ENCODE peak calls at places on chromosome 3, in six cellular contexts. One of them, this sample, is unnamed.

GRCh38 chr3:37571269-37571668 is 290.4 kb upstream of the CTDSPL start:
- DNase-seq in cardiac muscle cell: peak; percentile 37
- DNase-seq in lung: no peak
- DNase-seq in hepatocyte: no peak
- DNase-seq in WERI-Rb-1: peak; percentile 18
- DNase-seq in tibial artery: no peak
- DNase-seq in this sample: no peak

GRCh38 chr3:151183253-151183652 is 19.8 kb downstream of the GPR171 start:
- DNase-seq in cardiac muscle cell: no peak
- DNase-seq in lung: no peak
- DNase-seq in hepatocyte: no peak
- DNase-seq in WERI-Rb-1: peak; percentile 21
- DNase-seq in tibial artery: no peak
- DNase-seq in this sample: peak; percentile 36

GRCh38 chr3:152707314-152707713 is 127.6 kb upstream of the P2RY1 start:
- DNase-seq in cardiac muscle cell: peak; percentile 31
- DNase-seq in lung: no peak
- DNase-seq in hepatocyte: no peak
- DNase-seq in WERI-Rb-1: no peak
- DNase-seq in tibial artery: no peak
- DNase-seq in this sample: peak; percentile 19

GRCh38 chr3:8458235-8458634 is 43.4 kb upstream of the LMCD1 start:
- DNase-seq in cardiac muscle cell: no peak
- DNase-seq in lung: no peak
- DNase-seq in hepatocyte: no peak
- DNase-seq in WERI-Rb-1: no peak
- DNase-seq in tibial artery: no peak
- DNase-seq in this sample: no peak

GRCh38 chr3:160287666-160288065 is 62.4 kb downstream of the C3orf80 start:
- DNase-seq in cardiac muscle cell: peak; percentile 58
- DNase-seq in lung: no peak
- DNase-seq in hepatocyte: no peak
- DNase-seq in WERI-Rb-1: no peak
- DNase-seq in tibial artery: no peak
- DNase-seq in this sample: no peak

GRCh38 chr3:187629711-187630110 is 40.5 kb downstream of the SST start:
- DNase-seq in cardiac muscle cell: peak; percentile 5
- DNase-seq in lung: no peak
- DNase-seq in hepatocyte: no peak
- DNase-seq in WERI-Rb-1: no peak
- DNase-seq in tibial artery: no peak
- DNase-seq in this sample: no peak

GRCh38 chr3:170418422-170419300 is at the start of gene CLDN11:
- DNase-seq in cardiac muscle cell: peak; percentile 74
- DNase-seq in lung: peak; percentile 27
- DNase-seq in hepatocyte: peak; percentile 53
- DNase-seq in WERI-Rb-1: peak; percentile 65
- DNase-seq in tibial artery: no peak
- DNase-seq in this sample: no peak

GRCh38 chr3:96931491-96931890 is 117.1 kb downstream of the EPHA6 start:
- DNase-seq in cardiac muscle cell: no peak
- DNase-seq in lung: no peak
- DNase-seq in hepatocyte: peak; percentile 12
- DNase-seq in WERI-Rb-1: no peak
- DNase-seq in tibial artery: no peak
- DNase-seq in this sample: no peak

GRCh38 chr3:184539801-184540440 is 21.7 kb upstream of the EPHB3 start:
- DNase-seq in cardiac muscle cell: no peak
- DNase-seq in lung: peak; percentile 23
- DNase-seq in hepatocyte: no peak
- DNase-seq in WERI-Rb-1: no peak
- DNase-seq in tibial artery: no peak
- DNase-seq in this sample: no peak

GRCh38 chr3:100681496-100681895 is 27.8 kb upstream of the TFG start:
- DNase-seq in cardiac muscle cell: no peak
- DNase-seq in lung: no peak
- DNase-seq in hepatocyte: no peak
- DNase-seq in WERI-Rb-1: no peak
- DNase-seq in tibial artery: no peak
- DNase-seq in this sample: peak; percentile 79

GRCh38 chr3:23435318-23435717 is 232.2 kb downstream of the UBE2E2 start:
- DNase-seq in cardiac muscle cell: no peak
- DNase-seq in lung: no peak
- DNase-seq in hepatocyte: peak; percentile 4
- DNase-seq in WERI-Rb-1: no peak
- DNase-seq in tibial artery: no peak
- DNase-seq in this sample: no peak

GRCh38 chr3:42807929-42808328 is 1.3 kb upstream of the ACKR2 start:
- DNase-seq in cardiac muscle cell: no peak
- DNase-seq in lung: no peak
- DNase-seq in hepatocyte: no peak
- DNase-seq in WERI-Rb-1: no peak
- DNase-seq in tibial artery: no peak
- DNase-seq in this sample: no peak

GRCh38 chr3:129690406-129690805 is 83.9 kb upstream of the PLXND1 start:
- DNase-seq in cardiac muscle cell: peak; percentile 71
- DNase-seq in lung: peak; percentile 52
- DNase-seq in hepatocyte: peak; percentile 49
- DNase-seq in WERI-Rb-1: peak; percentile 68
- DNase-seq in tibial artery: no peak
- DNase-seq in this sample: peak; percentile 84

GRCh38 chr3:21914451-21914850 is 163.4 kb upstream of the ZNF385D start:
- DNase-seq in cardiac muscle cell: peak; percentile 16
- DNase-seq in lung: no peak
- DNase-seq in hepatocyte: no peak
- DNase-seq in WERI-Rb-1: no peak
- DNase-seq in tibial artery: no peak
- DNase-seq in this sample: no peak

GRCh38 chr3:12891985-12892839 is 50.8 kb upstream of the RPL32 start:
- DNase-seq in cardiac muscle cell: peak; percentile 76
- DNase-seq in lung: peak; percentile 39
- DNase-seq in hepatocyte: peak; percentile 81
- DNase-seq in WERI-Rb-1: peak; percentile 42
- DNase-seq in tibial artery: no peak
- DNase-seq in this sample: peak; percentile 65

GRCh38 chr3:32614956-32615355 is 44.3 kb upstream of the DYNC1LI1 start:
- DNase-seq in cardiac muscle cell: peak; percentile 60
- DNase-seq in lung: no peak
- DNase-seq in hepatocyte: no peak
- DNase-seq in WERI-Rb-1: no peak
- DNase-seq in tibial artery: no peak
- DNase-seq in this sample: no peak

GRCh38 chr3:108414007-108414406 is 96.4 kb downstream of the MYH15 start:
- DNase-seq in cardiac muscle cell: no peak
- DNase-seq in lung: no peak
- DNase-seq in hepatocyte: no peak
- DNase-seq in WERI-Rb-1: no peak
- DNase-seq in tibial artery: no peak
- DNase-seq in this sample: no peak

GRCh38 chr3:136567599-136568188 is 184.5 kb downstream of the STAG1 start:
- DNase-seq in cardiac muscle cell: no peak
- DNase-seq in lung: no peak
- DNase-seq in hepatocyte: no peak
- DNase-seq in WERI-Rb-1: no peak
- DNase-seq in tibial artery: no peak
- DNase-seq in this sample: peak; percentile 5

GRCh38 chr3:66501483-66502266 is 853 bp upstream of the LRIG1 start:
- DNase-seq in cardiac muscle cell: no peak
- DNase-seq in lung: no peak
- DNase-seq in hepatocyte: no peak
- DNase-seq in WERI-Rb-1: no peak
- DNase-seq in tibial artery: no peak
- DNase-seq in this sample: no peak
- H3K4me3 ChIP-seq in cardiac muscle cell: peak overlapping the region; percentile 27
- H3K4me3 ChIP-seq in lung: peak overlapping the region; percentile 28
- H3K4me3 ChIP-seq in hepatocyte: peak overlapping the region; percentile 11
- H3K4me3 ChIP-seq in WERI-Rb-1: peak overlapping the region; percentile 54
- H3K4me3 ChIP-seq in tibial artery: peak overlapping the region; percentile 96
- H3K4me3 ChIP-seq in this sample: peak overlapping the region; percentile 97

GRCh38 chr3:123564056-123564455 is 20.8 kb downstream of the HACD2 start:
- DNase-seq in cardiac muscle cell: no peak
- DNase-seq in lung: no peak
- DNase-seq in hepatocyte: no peak
- DNase-seq in WERI-Rb-1: no peak
- DNase-seq in tibial artery: no peak
- DNase-seq in this sample: no peak

GRCh38 chr3:123562547-123562946 is 22.3 kb downstream of the HACD2 start:
- DNase-seq in cardiac muscle cell: no peak
- DNase-seq in lung: no peak
- DNase-seq in hepatocyte: no peak
- DNase-seq in WERI-Rb-1: no peak
- DNase-seq in tibial artery: no peak
- DNase-seq in this sample: no peak

GRCh38 chr3:123561188-123561587 is 23.7 kb downstream of the HACD2 start:
- DNase-seq in cardiac muscle cell: no peak
- DNase-seq in lung: no peak
- DNase-seq in hepatocyte: no peak
- DNase-seq in WERI-Rb-1: no peak
- DNase-seq in tibial artery: no peak
- DNase-seq in this sample: no peak

DNA sequence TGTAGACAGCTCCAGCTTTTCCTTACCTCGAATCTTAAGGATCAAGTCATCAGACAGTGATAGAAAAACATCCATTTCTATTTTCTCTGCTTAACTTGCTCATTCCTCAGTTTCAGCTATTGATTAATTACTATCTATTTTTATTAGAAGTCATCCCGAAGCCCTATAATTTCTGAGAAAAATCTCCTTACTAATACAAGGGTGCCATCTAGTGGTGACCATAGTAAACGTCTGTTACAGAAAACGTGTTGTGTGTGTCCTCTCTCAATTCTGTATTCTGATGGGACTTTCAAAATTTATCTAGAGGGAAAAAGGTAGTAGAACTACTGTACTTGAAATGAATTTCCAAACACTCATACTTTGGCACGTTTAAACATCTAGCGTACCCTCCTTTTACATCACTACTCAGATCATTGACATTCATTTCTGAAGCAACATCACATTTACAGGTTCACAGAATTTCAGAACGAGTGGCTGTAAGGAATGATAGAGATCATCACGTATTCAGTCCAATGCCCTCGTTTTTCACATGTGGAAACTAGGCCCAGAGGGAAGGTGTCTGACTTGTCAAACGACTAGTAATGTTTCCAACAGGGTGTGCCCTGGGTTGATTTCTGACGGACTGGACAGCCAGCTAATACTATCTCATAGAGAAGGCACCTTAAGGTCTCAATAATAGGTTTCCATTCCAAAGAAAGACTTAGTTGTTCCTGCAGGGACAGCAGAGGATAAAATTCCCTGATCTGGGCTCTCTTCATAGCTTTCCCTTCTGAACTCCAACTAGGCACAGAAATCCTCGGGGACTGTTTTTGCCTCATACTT is 25.6 kb downstream of the HACD2 start:
- DNase-seq in cardiac muscle cell: peak; percentile 68
- DNase-seq in lung: no peak
- DNase-seq in hepatocyte: peak; percentile 82
- DNase-seq in WERI-Rb-1: peak; percentile 12
- DNase-seq in tibial artery: no peak
- DNase-seq in this sample: peak; percentile 55
- H3K27ac ChIP-seq in cardiac muscle cell: no peak overlapping the region
- H3K27ac ChIP-seq in lung: no peak overlapping the region
- H3K27ac ChIP-seq in hepatocyte: no peak overlapping the region
- H3K27ac ChIP-seq in WERI-Rb-1: no peak overlapping the region
- H3K27ac ChIP-seq in tibial artery: no peak overlapping the region
- H3K27ac ChIP-seq in this sample: no peak overlapping the region

DNA sequence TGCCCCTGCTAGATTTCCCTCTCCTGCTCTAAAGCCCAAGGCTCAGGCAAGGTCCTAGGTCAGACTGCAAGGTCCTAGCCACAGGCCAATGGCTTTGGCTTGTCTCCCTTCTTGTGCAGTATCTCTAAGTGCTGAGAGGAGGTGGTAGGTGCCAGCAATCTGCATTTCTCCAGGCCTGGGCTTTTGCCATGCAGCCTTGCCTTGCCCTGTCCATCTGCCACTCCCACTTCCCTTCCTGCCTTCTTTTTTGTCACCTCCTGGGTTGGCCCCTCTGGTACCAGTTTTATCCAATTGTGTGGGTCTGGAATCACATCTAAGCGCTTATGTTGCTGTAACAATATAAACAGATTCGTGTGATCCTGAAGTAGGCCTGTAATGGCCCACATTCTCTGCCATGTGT is 109.9 kb downstream of the MYRIP start:
- DNase-seq in cardiac muscle cell: no peak
- DNase-seq in lung: no peak
- DNase-seq in hepatocyte: no peak
- DNase-seq in WERI-Rb-1: no peak
- DNase-seq in tibial artery: no peak
- DNase-seq in this sample: no peak
- H3K9me3 ChIP-seq in cardiac muscle cell: no peaks in the 10 kb centered on the region
- H3K9me3 ChIP-seq in lung: no peaks in the 10 kb centered on the region
- H3K9me3 ChIP-seq in hepatocyte: no peaks in the 10 kb centered on the region
- H3K9me3 ChIP-seq in WERI-Rb-1: no peaks in the 10 kb centered on the region
- H3K9me3 ChIP-seq in tibial artery: no peaks in the 10 kb centered on the region
- H3K9me3 ChIP-seq in this sample: no peaks in the 10 kb centered on the region

GRCh38 chr3:126390201-126390600 is 4.5 kb upstream of the CFAP100 start:
- DNase-seq in cardiac muscle cell: no peak
- DNase-seq in lung: no peak
- DNase-seq in hepatocyte: no peak
- DNase-seq in WERI-Rb-1: no peak
- DNase-seq in tibial artery: peak; percentile 60
- DNase-seq in this sample: no peak

GRCh38 chr3:126390751-126391150 is 4.0 kb upstream of the CFAP100 start:
- DNase-seq in cardiac muscle cell: no peak
- DNase-seq in lung: no peak
- DNase-seq in hepatocyte: no peak
- DNase-seq in WERI-Rb-1: no peak
- DNase-seq in tibial artery: peak; percentile 58
- DNase-seq in this sample: no peak

GRCh38 chr3:126391631-126392030 is 3.1 kb upstream of the CFAP100 start:
- DNase-seq in cardiac muscle cell: no peak
- DNase-seq in lung: no peak
- DNase-seq in hepatocyte: no peak
- DNase-seq in WERI-Rb-1: no peak
- DNase-seq in tibial artery: peak; percentile 35
- DNase-seq in this sample: no peak

GRCh38 chr3:126389792-126390142 is 4.9 kb upstream of the CFAP100 start:
- DNase-seq in cardiac muscle cell: no peak
- DNase-seq in lung: no peak
- DNase-seq in hepatocyte: no peak
- DNase-seq in WERI-Rb-1: no peak
- DNase-seq in tibial artery: no peak
- DNase-seq in this sample: no peak

DNA sequence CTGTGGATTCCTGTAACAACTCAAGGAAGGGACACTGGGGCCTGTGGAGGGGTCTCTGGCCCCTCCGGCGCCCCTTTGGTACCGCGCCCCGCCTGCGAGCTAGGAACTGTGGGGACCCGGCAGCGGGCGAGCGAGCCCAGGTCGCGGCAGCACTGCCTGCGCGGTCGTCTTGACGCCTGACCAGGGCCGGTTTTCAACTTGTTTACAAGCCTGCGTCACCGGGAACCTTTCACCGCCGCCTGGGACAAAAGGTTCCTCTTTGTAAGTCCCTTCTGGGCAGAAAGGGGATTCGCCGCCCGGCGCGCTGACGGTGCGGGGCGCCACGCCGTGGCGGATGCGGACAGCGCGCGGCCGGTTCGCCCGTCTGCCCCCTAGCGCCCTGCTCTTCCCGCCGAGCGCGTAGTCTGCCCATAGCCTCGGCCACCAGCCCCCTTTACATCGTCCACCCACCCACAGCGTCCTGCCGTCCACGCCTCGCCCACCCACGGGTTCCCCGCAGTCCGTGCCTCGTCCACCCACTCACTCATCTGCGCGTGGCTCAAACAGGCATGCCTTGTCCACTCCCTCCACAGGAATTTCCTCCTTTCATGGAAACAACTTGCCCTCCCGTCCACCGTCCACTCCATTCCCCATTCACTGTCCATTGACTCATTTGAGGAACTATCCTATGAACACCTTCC is 5.5 kb upstream of the CFAP100 start:
- DNase-seq in cardiac muscle cell: peak; percentile 94
- DNase-seq in lung: peak; percentile 90
- DNase-seq in hepatocyte: peak; percentile 95
- DNase-seq in WERI-Rb-1: peak; percentile 56
- DNase-seq in tibial artery: peak; percentile 98
- DNase-seq in this sample: peak; percentile 79
- H3K4me3 ChIP-seq in cardiac muscle cell: peak overlapping the region; percentile 18
- H3K4me3 ChIP-seq in lung: no peak overlapping the region
- H3K4me3 ChIP-seq in hepatocyte: peak overlapping the region; percentile 15
- H3K4me3 ChIP-seq in WERI-Rb-1: no peak overlapping the region
- H3K4me3 ChIP-seq in tibial artery: peak overlapping the region; percentile 44
- H3K4me3 ChIP-seq in this sample: no peak overlapping the region

This sample was measured in small intestine.